ENCODE peak calls at places on chromosomes 11 and 22, in seven cellular contexts. X, M, H, N, Q, J and K are unnamed samples. For H3K36me3 and H3K4me1, the result is how much of the 10 kb centered on the place peaks cover.

GRCh38 chr11:102551188-102551781 is 20.7 kb upstream of the MMP7 start:
- DNase-seq in X (no peak), M (no peak), H (no peak), N (no peak), Q (no peak), J (peak), K (no peak)

GRCh38 chr22:18085188-18085587 is 7.4 kb downstream of the PEX26 start:
- DNase-seq in X (no peak), M (no peak), H (peak), N (no peak), Q (no peak), J (no peak), K (no peak)

GRCh38 chr22:41876675-41877074 is 38.2 kb downstream of the SHISA8 start:
- DNase-seq in X (no peak), M (no peak), H (no peak), N (no peak), Q (no peak), J (no peak), K (no peak)

GRCh38 chr22:29700949-29701927 is 18.6 kb upstream of the CABP7 start:
- DNase-seq in X (no peak), M (no peak), H (peak), N (peak), Q (peak), J (peak), K (peak)

GRCh38 chr11:113876074-113876797 is 864 bp upstream of the USP28 start:
- DNase-seq in X (no peak), M (no peak), H (no peak), N (no peak), Q (no peak), J (no peak), K (no peak)

GRCh38 chr11:108592591-108593213 is 866 bp downstream of the EXPH5 start:
- DNase-seq in X (peak), M (peak), H (no peak), N (peak), Q (no peak), J (peak), K (peak)

GRCh38 chr22:27879923-27880322 is 39.1 kb downstream of the PITPNB start:
- DNase-seq in X (no peak), M (no peak), H (peak), N (no peak), Q (no peak), J (peak), K (no peak)

GRCh38 chr11:121961228-121961860 is 154.7 kb downstream of the BLID start:
- DNase-seq in X (no peak), M (no peak), H (peak), N (no peak), Q (no peak), J (peak), K (no peak)

GRCh38 chr11:2380807-2381350 is 3.8 kb downstream of the CD81 start:
- DNase-seq in X (no peak), M (peak), H (no peak), N (peak), Q (no peak), J (no peak), K (no peak)

GRCh38 chr11:11970556-11970955 is 37.9 kb downstream of the DKK3 start:
- DNase-seq in X (no peak), M (no peak), H (no peak), N (peak), Q (no peak), J (no peak), K (no peak)

GRCh38 chr11:2525166-2525861 is 80.5 kb downstream of the KCNQ1 start:
- DNase-seq in X (no peak), M (no peak), H (no peak), N (no peak), Q (no peak), J (no peak), K (no peak)

GRCh38 chr11:69540118-69541000 is 58.9 kb downstream of the LINC01488 start:
- DNase-seq in X (no peak), M (peak), H (no peak), N (no peak), Q (no peak), J (peak), K (no peak)

GRCh38 chr22:19820880-19821522 is 33.7 kb downstream of the GNB1L start:
- DNase-seq in X (no peak), M (no peak), H (no peak), N (no peak), Q (no peak), J (no peak), K (no peak)

GRCh38 chr11:1225386-1226225 is 2.7 kb downstream of the MUC5B start:
- DNase-seq in X (no peak), M (no peak), H (no peak), N (no peak), Q (no peak), J (no peak), K (no peak)

GRCh38 chr11:46348986-46349401 is 1.7 kb downstream of the DGKZ start:
- DNase-seq in X (no peak), M (no peak), H (no peak), N (no peak), Q (no peak), J (no peak), K (peak)

GRCh38 chr22:43008921-43009320 is 6.0 kb downstream of the PACSIN2 start:
- DNase-seq in X (no peak), M (no peak), H (no peak), N (no peak), Q (peak), J (no peak), K (no peak)

GRCh38 chr11:58616594-58616993 is 5.9 kb upstream of the CNTF start:
- DNase-seq in X (no peak), M (no peak), H (peak), N (no peak), Q (no peak), J (no peak), K (no peak)
- H3K36me3 ChIP-seq in X (under half), M (under half), H (under half), N (under half), Q (half or more), J (half or more), K (half or more)

DNA sequence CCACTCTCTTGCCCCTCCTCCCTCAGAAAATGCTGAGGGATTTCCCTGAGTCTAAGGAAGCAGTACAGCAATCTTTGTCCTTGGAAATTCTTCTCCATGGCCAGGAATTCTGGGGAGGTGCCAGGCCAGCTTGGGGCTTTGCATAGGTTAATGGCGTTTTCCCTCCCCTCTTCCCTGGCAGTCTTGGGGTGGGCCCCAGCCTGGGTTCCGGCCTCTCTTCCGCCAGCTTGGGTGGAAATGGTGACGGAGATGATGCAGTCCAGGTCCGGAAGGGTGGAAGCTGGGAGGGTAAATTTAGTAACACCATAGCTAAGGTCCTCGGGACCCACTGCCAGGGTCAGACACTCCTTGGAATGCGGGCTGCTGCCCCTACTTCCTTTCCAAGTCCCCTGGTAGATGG is 5.0 kb downstream of the PHLDB1 start:
- DNase-seq in X (no peak), M (peak), H (peak), N (no peak), Q (no peak), J (no peak), K (no peak)
- H3K4me1 ChIP-seq in X (under half), M (under half), H (under half), N (under half), Q (under half), J (under half), K (under half)

DNA sequence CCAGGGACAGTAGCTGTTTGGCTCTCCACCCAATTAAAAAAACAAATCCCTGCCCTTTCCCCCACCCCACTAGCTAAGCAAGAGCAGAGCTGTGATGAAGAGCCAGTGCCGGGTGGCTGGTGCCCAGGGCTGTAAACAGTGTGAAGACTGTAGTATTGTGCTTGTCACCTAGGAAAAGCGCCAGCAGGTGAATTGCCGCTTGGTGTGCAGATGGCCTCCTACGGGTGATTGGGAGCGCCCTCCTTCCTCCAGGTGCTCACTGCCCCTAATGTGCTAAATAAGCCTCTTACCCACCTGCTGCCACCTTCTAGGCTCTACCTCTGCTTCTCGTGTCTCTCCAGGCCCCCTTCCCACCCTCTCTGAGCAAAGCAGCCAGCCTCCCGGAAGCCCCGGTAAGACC is 18.4 kb upstream of the RAPSN start:
- DNase-seq in X (peak), M (no peak), H (no peak), N (no peak), Q (peak), J (no peak), K (no peak)
- H3K27ac ChIP-seq in X (peak), M (peak), H (no peak), N (peak), Q (no peak), J (peak), K (no peak)

DNA sequence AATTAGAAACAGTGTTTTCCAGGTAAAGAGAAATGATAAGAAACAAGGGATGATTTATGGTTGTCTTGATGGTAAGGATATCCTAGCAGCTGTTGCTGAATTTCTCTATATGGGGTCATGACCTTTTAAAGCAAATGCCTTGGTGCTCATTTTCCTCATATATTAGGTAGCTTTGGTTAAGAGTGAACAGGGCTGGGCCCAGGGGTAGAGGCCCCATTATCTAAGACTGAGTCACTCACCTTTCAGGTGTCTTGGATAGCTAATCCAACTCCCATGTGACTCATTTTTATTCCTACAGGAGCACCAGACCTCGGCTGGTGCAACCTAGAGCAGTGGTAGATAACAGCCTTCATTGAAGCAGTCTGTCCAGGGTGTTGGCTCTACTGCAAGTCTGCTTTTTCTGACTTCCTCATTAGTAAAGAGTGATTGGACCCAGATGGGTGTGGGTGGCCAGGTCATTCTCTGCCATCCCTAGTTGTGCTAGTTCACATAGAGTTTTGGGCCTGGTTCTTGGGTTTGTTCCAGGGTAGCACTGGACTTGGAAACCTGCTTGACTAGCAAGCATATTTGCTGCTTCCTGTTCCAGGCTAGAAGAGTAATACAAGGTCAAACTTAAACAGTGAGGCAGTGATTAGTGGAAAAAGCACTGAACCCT is 37.4 kb downstream of the CTNND1 start:
- DNase-seq in X (peak), M (peak), H (peak), N (peak), Q (peak), J (no peak), K (no peak)
- H3K36me3 ChIP-seq in X (under half), M (under half), H (half or more), N (under half), Q (half or more), J (half or more), K (under half)

DNA sequence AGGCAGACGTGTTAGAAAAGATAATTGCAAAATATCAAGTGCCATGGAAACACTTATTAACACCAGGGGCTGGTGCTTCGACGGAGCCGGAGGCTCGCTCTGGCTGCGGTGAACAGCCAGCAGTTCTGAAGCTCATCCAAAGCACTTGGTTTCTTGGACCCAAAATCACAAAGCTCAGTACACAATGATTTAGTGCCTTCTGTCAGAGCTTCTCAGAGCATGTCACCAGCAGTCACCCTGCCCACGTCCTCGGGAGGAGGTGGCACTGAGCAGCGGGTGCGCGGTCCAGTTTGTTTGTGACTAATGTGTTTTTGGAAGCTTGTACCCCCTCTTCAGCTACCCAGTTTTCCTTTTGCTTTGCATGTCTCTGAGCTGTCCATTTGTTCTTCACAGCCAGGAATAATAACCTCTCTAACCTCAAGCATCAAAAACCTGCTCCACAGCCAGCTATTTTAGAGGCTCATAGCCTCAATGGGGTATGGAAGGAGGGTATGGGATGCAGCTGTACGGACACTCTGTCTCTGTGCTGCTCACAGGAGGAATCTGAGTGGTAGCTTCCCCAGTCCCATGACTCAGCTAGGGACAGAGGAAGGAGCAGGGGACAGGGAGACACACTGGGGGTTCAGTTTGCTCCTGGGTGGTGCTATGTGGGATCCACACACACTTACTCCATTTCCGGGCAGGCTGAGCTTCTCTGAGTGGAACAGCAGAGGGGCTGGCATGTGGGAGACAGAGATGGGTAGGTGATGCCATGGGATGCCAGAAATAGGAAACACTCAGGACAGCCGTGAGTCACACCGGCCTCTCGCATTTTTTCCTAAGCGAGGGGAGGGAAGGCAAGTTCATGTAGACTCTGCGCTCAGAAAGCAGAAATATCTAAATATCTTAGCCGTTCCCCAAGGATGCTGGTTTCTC is 59.0 kb upstream of the KIRREL3 start:
- DNase-seq in X (no peak), M (no peak), H (no peak), N (no peak), Q (no peak), J (no peak), K (no peak)
- H3K4me1 ChIP-seq in X (under half), M (under half), H (under half), N (under half), Q (under half), J (under half), K (under half)

GRCh38 chr22:44755000-44755399 is 2.6 kb downstream of the ARHGAP8 start:
- DNase-seq in X (no peak), M (no peak), H (no peak), N (no peak), Q (no peak), J (no peak), K (no peak)
- H3K27ac ChIP-seq in X (peak), M (no peak), H (no peak), N (no peak), Q (peak), J (no peak), K (no peak)

DNA sequence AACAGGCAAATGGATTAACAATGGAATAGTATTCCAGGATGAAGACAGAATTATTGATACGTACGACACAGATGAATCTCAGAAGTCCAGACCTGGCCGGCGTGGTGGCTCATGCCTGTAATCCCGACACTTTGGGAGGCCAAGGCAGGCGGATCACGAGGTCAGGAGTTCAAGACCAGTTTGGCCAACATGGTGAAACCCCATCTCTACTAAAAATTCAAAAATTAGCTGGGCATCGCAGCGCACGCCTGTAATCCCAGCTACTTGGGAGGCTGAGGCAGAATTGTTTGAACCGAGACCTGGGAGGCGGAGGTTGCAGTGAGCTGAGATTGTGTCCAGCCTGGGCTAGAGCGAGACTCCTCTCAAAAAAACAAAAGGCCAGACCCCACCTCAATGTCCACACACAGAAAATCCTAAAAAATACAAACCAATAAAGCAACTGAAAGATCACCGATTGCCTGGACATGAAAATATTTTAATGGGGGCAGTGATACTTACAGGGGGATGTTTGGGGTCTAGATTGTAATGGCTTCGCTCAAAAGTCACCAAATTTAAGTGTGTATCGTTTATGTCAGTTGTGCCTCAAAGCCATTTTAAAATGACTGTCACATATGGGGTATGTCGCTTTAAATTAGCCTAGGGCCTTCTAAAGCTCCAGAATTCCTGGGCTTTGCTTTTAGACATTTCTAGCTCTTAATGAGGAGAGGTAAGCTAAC is 3.8 kb downstream of the RPS25 start:
- DNase-seq in X (no peak), M (no peak), H (no peak), N (no peak), Q (no peak), J (no peak), K (no peak)
- H3K36me3 ChIP-seq in X (under half), M (under half), H (under half), N (under half), Q (under half), J (under half), K (under half)

GRCh38 chr11:125451400-125452124 is 44.5 kb downstream of the FEZ1 start:
- DNase-seq in X (no peak), M (peak), H (peak), N (no peak), Q (no peak), J (peak), K (no peak)
- H3K4me1 ChIP-seq in X (under half), M (under half), H (under half), N (under half), Q (under half), J (under half), K (under half)

GRCh38 chr11:25855916-25856315 is 476.0 kb upstream of the ANO3 start:
- DNase-seq in X (no peak), M (no peak), H (no peak), N (no peak), Q (no peak), J (no peak), K (no peak)

GRCh38 chr11:25859776-25860175 is 472.2 kb upstream of the ANO3 start:
- DNase-seq in X (no peak), M (no peak), H (no peak), N (no peak), Q (no peak), J (no peak), K (no peak)

DNA sequence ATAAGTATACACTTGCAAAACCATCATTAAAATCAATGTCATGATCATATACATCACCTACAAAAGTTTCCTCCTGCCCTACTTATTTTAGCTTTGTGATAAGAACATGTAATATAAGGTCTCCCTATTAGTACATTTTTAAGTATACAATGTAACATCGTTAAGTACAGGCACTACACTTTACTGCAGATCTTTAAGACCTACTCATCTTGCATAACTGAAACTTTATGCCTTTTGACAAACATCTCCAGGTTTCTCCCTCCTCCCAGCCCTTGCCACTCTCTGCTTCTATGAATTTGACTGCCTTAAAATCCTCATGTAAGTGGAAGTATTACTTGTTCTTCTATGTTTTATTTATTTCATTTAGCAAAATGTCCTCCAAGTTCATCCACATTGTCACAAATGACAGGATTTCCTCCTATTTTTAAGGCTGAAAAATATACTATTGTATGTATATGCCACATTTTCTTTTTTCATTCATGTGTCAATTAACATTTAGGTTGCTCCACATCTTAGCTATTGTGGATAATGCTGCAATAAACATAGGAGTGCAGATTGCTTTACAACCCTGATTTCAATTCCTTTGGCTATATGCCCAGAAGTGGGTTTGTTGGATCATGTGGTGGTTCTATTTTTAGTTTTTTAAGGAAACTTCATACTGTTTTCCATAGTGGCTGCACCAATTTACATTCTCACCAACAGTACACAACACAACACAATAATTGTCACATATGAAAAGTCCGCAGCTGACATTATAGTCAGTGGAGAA is 471.1 kb upstream of the ANO3 start:
- DNase-seq in X (no peak), M (no peak), H (peak), N (no peak), Q (no peak), J (peak), K (no peak)
- H3K27ac ChIP-seq in X (no peak), M (no peak), H (no peak), N (no peak), Q (no peak), J (no peak), K (no peak)

GRCh38 chr11:4134844-4135243 is 40.2 kb downstream of the RRM1 start:
- DNase-seq in X (no peak), M (no peak), H (peak), N (no peak), Q (peak), J (no peak), K (no peak)
- H3K36me3 ChIP-seq in X (under half), M (under half), H (under half), N (under half), Q (under half), J (under half), K (under half)